ENCODE peak calls at places on chromosomes 5 and 9, in seven cellular contexts. N is upper lobe of left lung, G is Peyer's patch, S is A549, Y is A673, B is DND-41, L is MM.1S. F is an unnamed sample.

GRCh38 chr5:117657591-117657990 is 1083.0 kb upstream of the SEMA6A start:
- DNase-seq in G (no peak), S (no peak), B (no peak), N (no peak), L (no peak), Y (no peak), F (no peak)

GRCh38 chr5:146690880-146691355 is 174.9 kb upstream of the GPR151 start:
- DNase-seq in G (no peak), L (no peak), N (no peak), B (no peak), S (no peak), Y (no peak), F (no peak)

GRCh38 chr5:169290895-169291294 is 10.0 kb downstream of the SLIT3 start:
- DNase-seq in B (no peak), Y (no peak), N (no peak), S (no peak), G (no peak), L (no peak), F (no peak)

GRCh38 chr5:90547072-90547536 is 11.5 kb upstream of the ADGRV1 start:
- DNase-seq in B (no peak), S (no peak), L (no peak), Y (peak), G (no peak), N (no peak), F (no peak)

GRCh38 chr9:6984941-6985578 is 227.3 kb downstream of the KDM4C start:
- DNase-seq in B (no peak), L (no peak), G (no peak), N (no peak), S (no peak), Y (no peak), F (no peak)

GRCh38 chr5:88824892-88825781 is 57.8 kb downstream of the MEF2C start:
- DNase-seq in B (no peak), L (peak), G (no peak), Y (no peak), S (no peak), N (no peak), F (no peak)

GRCh38 chr5:56908942-56909293 is 478 bp upstream of the SETD9 start:
- DNase-seq in L (no peak), Y (no peak), N (peak), S (no peak), B (no peak), G (no peak), F (no peak)

GRCh38 chr9:112239284-112239683 is 64.2 kb upstream of the SUSD1 start:
- DNase-seq in L (no peak), S (no peak), Y (no peak), B (no peak), N (no peak), G (no peak), F (no peak)

GRCh38 chr9:107539427-107540154 is 50.0 kb upstream of the KLF4 start:
- DNase-seq in L (no peak), N (peak), G (no peak), Y (no peak), S (no peak), B (no peak), F (no peak)

GRCh38 chr5:127298036-127298429 is 7.4 kb downstream of the MEGF10 start:
- DNase-seq in S (no peak), L (no peak), Y (no peak), G (no peak), N (no peak), B (no peak), F (no peak)

GRCh38 chr9:131393622-131394463 is at the start of gene PRRC2B:
- DNase-seq in S (peak), N (peak), B (peak), Y (peak), G (peak), L (peak), F (peak)

GRCh38 chr9:26604076-26604662 is 288.4 kb downstream of the CAAP1 start:
- DNase-seq in B (no peak), N (no peak), L (peak), G (no peak), S (no peak), Y (no peak), F (no peak)

GRCh38 chr5:53069626-53070025 is 39.9 kb downstream of the MOCS2 start:
- DNase-seq in G (no peak), S (no peak), L (no peak), N (no peak), B (no peak), Y (no peak), F (no peak)

GRCh38 chr5:109125755-109126429 is 283.9 kb downstream of the PJA2 start:
- DNase-seq in B (peak), G (no peak), Y (peak), L (no peak), N (no peak), S (no peak), F (no peak)

GRCh38 chr5:145925353-145925752 is 11.0 kb upstream of the SH3RF2 start:
- DNase-seq in Y (peak), B (no peak), G (no peak), N (no peak), L (no peak), S (no peak), F (no peak)

GRCh38 chr9:113514061-113514460 is 50.5 kb downstream of the RGS3 start:
- DNase-seq in B (no peak), L (no peak), N (no peak), S (no peak), Y (no peak), G (no peak), F (no peak)

GRCh38 chr9:101458955-101459631 is 23.5 kb upstream of the ALDOB start:
- DNase-seq in Y (peak), L (peak), N (no peak), G (no peak), B (no peak), S (peak), F (no peak)

GRCh38 chr5:8577792-8578191 is 708.8 kb downstream of the MTRR start:
- DNase-seq in N (no peak), Y (no peak), B (no peak), S (no peak), L (no peak), G (no peak), F (no peak)

GRCh38 chr5:128532127-128532526 is 5.9 kb downstream of the FBN2 start:
- DNase-seq in B (no peak), S (no peak), Y (no peak), N (no peak), L (no peak), G (no peak), F (no peak)

GRCh38 chr9:38068616-38068865 is 486 bp downstream of the SHB start:
- DNase-seq in B (peak), N (no peak), S (no peak), G (peak), L (peak), Y (peak), F (no peak)

GRCh38 chr9:119318371-119318770 is 50.9 kb downstream of the BRINP1 start:
- DNase-seq in N (no peak), B (no peak), Y (no peak), L (no peak), G (no peak), S (no peak), F (no peak)

GRCh38 chr9:33148367-33149019 is 18.6 kb downstream of the B4GALT1 start:
- DNase-seq in B (no peak), S (no peak), N (peak), G (peak), L (no peak), Y (no peak), F (no peak)

GRCh38 chr9:33153001-33153400 is 14.1 kb downstream of the B4GALT1 start:
- DNase-seq in G (no peak), S (no peak), B (no peak), L (no peak), Y (no peak), N (no peak), F (no peak)

GRCh38 chr9:33151601-33152000 is 15.5 kb downstream of the B4GALT1 start:
- DNase-seq in B (no peak), Y (peak), G (no peak), N (no peak), L (no peak), S (no peak), F (no peak)

GRCh38 chr9:33153666-33154065 is 13.5 kb downstream of the B4GALT1 start:
- DNase-seq in L (peak), Y (no peak), S (no peak), N (no peak), G (no peak), B (no peak), F (no peak)

GRCh38 chr9:33151007-33151557 is 16.1 kb downstream of the B4GALT1 start:
- DNase-seq in N (peak), S (no peak), G (no peak), B (no peak), Y (peak), L (no peak), F (peak)
- H3K4me3 ChIP-seq in N (no peak), S (peak), G (no peak), B (no peak), Y (peak), L (no peak), F (no peak)

GRCh38 chr9:3262831-3263544 is 262.8 kb downstream of the RFX3 start:
- DNase-seq in S (no peak), B (no peak), Y (no peak), L (no peak), N (no peak), G (no peak), F (no peak)
- H3K27ac ChIP-seq in S (no peak), B (no peak), Y (no peak), L (no peak), N (no peak), G (no peak), F (no peak)

GRCh38 chr9:129101279-129101678 is 9.3 kb downstream of the CRAT start:
- DNase-seq in N (no peak), G (no peak), B (no peak), S (no peak), L (no peak), Y (no peak), F (no peak)

GRCh38 chr9:129103595-129103965 is 7.0 kb downstream of the CRAT start:
- DNase-seq in N (no peak), B (no peak), S (no peak), L (no peak), G (no peak), Y (no peak), F (no peak)

GRCh38 chr9:129102095-129102525 is 8.5 kb downstream of the CRAT start:
- DNase-seq in B (no peak), G (no peak), N (no peak), L (no peak), Y (no peak), S (no peak), F (no peak)

GRCh38 chr9:129104051-129104450 is 6.5 kb downstream of the CRAT start:
- DNase-seq in Y (no peak), N (no peak), B (no peak), G (no peak), S (no peak), L (no peak), F (no peak)

GRCh38 chr9:129102791-129103594 is 7.6 kb downstream of the CRAT start:
- DNase-seq in S (peak), L (peak), B (peak), Y (peak), N (peak), G (peak), F (no peak)
- TF ChIP-seq CTCF in S (peak), L (peak), B (peak), Y (peak), N (peak), G (no peak), F (no peak)

DNA sequence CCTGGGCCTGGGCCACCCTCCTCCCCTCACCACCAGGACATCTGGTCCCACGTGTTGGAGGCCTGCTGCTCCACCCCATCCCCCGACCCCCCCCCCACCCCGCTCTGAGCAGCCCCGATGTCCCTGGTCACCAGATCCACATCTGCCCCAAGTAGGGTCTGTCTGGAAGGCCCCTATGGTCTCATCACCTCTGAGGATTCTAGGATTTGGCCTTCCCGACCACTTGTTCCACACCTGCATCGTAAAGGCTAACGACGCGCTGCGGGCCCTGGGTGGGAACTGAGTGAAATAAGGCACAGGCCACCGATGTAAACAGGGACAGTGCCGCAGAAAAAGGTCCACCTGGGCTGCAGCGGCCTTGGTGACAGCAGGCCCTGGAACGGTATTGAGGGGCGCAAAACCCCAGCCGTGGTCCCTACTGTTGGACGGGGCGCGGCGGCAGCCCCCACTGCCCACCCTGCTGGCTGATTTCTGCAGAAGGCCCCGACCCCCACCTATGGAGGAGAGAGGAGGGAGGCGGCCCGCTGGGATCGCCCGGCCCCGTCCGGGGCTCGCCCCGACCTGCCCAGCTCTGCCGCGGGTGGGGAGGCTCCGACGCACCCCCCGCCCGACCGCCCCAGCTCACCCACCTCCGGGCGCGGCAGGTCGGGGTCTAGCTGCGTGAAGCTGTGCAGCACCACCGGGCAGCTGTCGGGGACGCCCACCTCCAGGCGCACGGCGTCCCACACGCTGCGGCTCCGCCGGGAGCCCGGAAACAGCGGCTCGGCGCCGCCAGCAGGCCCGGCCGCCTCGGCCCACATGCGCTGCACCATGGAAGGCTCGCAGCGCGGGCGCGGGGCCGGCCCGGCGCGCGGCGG is 469 bp downstream of the RALGDS start:
- DNase-seq in L (no peak), B (no peak), S (no peak), N (no peak), G (no peak), Y (peak), F (no peak)
- H3K4me3 ChIP-seq in L (peak), B (peak), S (peak), N (peak), G (peak), Y (peak), F (peak)

GRCh38 chr5:11555171-11555570 is 349.1 kb downstream of the CTNND2 start:
- DNase-seq in S (no peak), N (no peak), L (no peak), G (no peak), Y (no peak), B (no peak), F (no peak)
- H3K27ac ChIP-seq in S (no peak), N (no peak), L (no peak), G (no peak), Y (no peak), B (no peak), F (no peak)

GRCh38 chr5:1208743-1209551 is 7.6 kb downstream of the SLC6A19 start:
- DNase-seq in L (no peak), G (peak), Y (no peak), B (no peak), N (no peak), S (peak), F (no peak)
- TF ChIP-seq CTCF in L (peak), G (no peak), Y (peak), B (no peak), N (peak), S (peak), F (no peak)

DNA sequence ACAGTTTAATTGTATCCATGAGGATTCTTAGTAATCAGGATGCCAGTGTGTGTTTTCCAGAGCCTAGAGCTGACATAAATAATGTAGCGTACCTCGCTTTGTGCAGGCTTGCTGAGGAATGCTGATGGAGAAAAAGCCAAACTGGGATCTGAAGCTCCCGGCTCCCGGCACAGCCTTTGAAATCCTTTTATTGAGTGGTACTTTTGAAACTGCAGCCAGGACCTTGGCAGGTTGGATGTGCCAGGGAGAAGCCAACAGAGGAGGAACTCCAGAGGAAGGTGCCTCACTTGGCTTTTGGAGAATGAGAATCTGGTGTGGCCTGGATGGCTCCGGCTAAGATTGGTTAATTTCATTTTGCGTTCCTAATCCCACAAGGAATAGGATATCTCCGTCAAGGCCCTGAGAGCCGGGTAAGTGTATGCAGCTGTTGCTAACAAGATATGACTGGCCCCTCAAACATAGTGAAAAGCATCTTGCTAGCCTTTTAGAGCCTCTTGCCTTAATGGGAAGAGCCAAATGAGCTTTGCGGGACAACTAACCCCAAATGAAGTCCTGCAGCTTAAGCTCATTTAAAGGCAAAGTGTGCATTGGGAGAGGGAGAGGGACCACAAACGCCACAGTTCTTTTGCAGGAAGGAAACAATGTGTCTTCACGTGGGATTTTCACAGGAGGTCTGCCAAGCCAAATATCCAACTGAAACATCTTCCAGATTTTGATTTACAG is 471.0 kb upstream of the WWC1 start:
- DNase-seq in S (no peak), B (no peak), N (no peak), G (no peak), Y (no peak), L (no peak), F (no peak)
- H3K4me3 ChIP-seq in S (no peak), B (no peak), N (no peak), G (no peak), Y (no peak), L (no peak), F (no peak)

GRCh38 chr5:16467363-16468219 is 2.0 kb upstream of the ZNF622 start:
- DNase-seq in Y (no peak), G (no peak), N (no peak), S (no peak), B (no peak), L (peak), F (no peak)
- H3K27ac ChIP-seq in Y (no peak), G (no peak), N (no peak), S (no peak), B (no peak), L (peak), F (no peak)

GRCh38 chr5:124806026-124806856 is 59.8 kb upstream of the ZNF608 start:
- DNase-seq in L (no peak), G (peak), S (no peak), B (no peak), N (peak), Y (peak), F (no peak)
- TF ChIP-seq CTCF in L (no peak), G (no peak), S (no peak), B (no peak), N (no peak), Y (no peak), F (no peak)